ENCODE peak calls at places on chromosomes 7 and 10, in four cellular contexts. A is HepG2, T is SK-N-SH, H is GM12878. Q is an unnamed sample.

GRCh38 chr10:101960879-101961395 is 95.0 kb downstream of the ARMH3 start:
- DNase-seq in A (no peak), T (no peak), H (no peak), Q (no peak)

GRCh38 chr10:18104223-18104872 is 35.9 kb upstream of the CACNB2 start:
- DNase-seq in A (peak; percentile 23), T (peak; percentile 34), H (no peak), Q (peak; percentile 75)

GRCh38 chr7:134778941-134779740 is at the start of gene CALD1:
- DNase-seq in A (peak; percentile 78), T (peak; percentile 62), H (no peak), Q (peak; percentile 77)

GRCh38 chr10:58662314-58662713 is 149.6 kb downstream of the BICC1 start:
- DNase-seq in A (peak; percentile 89), T (no peak), H (no peak), Q (no peak)

GRCh38 chr7:155409980-155410379 is 47.9 kb upstream of the EN2 start:
- DNase-seq in A (no peak), T (no peak), H (no peak), Q (no peak)

GRCh38 chr7:44473295-44473694 is 17.2 kb downstream of the NUDCD3 start:
- DNase-seq in A (peak; percentile 92), T (no peak), H (no peak), Q (no peak)

GRCh38 chr10:93991596-93992284 is 2.0 kb upstream of the PLCE1 start:
- DNase-seq in A (peak; percentile 57), T (no peak), H (no peak), Q (no peak)

GRCh38 chr7:116522247-116522646 is 2.6 kb upstream of the CAV1 start:
- DNase-seq in A (peak; percentile 10), T (no peak), H (no peak), Q (no peak)

GRCh38 chr10:35349389-35349915 is 13.1 kb downstream of the CCNY start:
- DNase-seq in A (no peak), T (peak; percentile 77), H (no peak), Q (no peak)

GRCh38 chr10:46558411-46559185 is 2.1 kb upstream of the GPRIN2 start:
- DNase-seq in A (peak; percentile 40), T (no peak), H (no peak), Q (no peak)
- TF ChIP-seq TCF12 in A (no peak), T (no peak), H (no peak), Q (no peak)

GRCh38 chr10:44070282-44070681 is 314.6 kb downstream of the CXCL12 start:
- DNase-seq in A (no peak), T (no peak), H (no peak), Q (no peak)

GRCh38 chr10:44067432-44067831 is 317.5 kb downstream of the CXCL12 start:
- DNase-seq in A (no peak), T (no peak), H (no peak), Q (no peak)

GRCh38 chr10:44068716-44069482 is 316.0 kb downstream of the CXCL12 start:
- DNase-seq in A (no peak), T (no peak), H (no peak), Q (no peak)

GRCh38 chr10:44069573-44069972 is 315.3 kb downstream of the CXCL12 start:
- DNase-seq in A (no peak), T (no peak), H (no peak), Q (no peak)

DNA sequence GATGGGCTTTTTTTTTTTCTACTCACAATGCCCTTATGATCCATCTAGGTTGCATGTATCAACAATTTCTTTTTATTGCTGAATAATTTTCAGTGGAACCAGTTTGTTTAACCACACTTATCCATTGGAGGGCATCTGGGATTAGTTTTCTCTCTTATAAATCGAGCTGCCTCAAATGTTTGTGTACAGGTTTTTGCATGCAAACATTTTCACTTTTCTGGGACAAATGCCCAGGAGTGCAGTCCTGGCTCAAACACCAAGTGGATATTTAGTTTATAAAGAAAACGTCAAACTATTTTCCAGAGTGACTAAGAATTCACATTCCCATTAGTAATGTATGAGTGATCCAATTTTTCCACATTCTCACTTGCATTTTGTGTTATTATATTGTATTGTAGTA is 313.4 kb downstream of the CXCL12 start:
- DNase-seq in A (no peak), T (no peak), H (no peak), Q (no peak)
- TF ChIP-seq TCF12 in A (no peak), T (no peak), H (no peak), Q (no peak)

GRCh38 chr10:78815702-78816334 is 252.9 kb upstream of the ZMIZ1 start:
- DNase-seq in A (peak; percentile 44), T (no peak), H (no peak), Q (no peak)

GRCh38 chr10:78819361-78820006 is 249.3 kb upstream of the ZMIZ1 start:
- DNase-seq in A (no peak), T (no peak), H (no peak), Q (no peak)

GRCh38 chr10:78820007-78820362 is 248.8 kb upstream of the ZMIZ1 start:
- DNase-seq in A (no peak), T (no peak), H (no peak), Q (no peak)

GRCh38 chr10:78817804-78818203 is 251.0 kb upstream of the ZMIZ1 start:
- DNase-seq in A (no peak), T (no peak), H (no peak), Q (no peak)

GRCh38 chr10:78817361-78817760 is 251.4 kb upstream of the ZMIZ1 start:
- DNase-seq in A (no peak), T (no peak), H (no peak), Q (no peak)
- TF ChIP-seq TCF12 in A (no peak), T (no peak), H (no peak), Q (no peak)

GRCh38 chr7:103446046-103446520 is at the start of gene SLC26A5:
- DNase-seq in A (no peak), T (peak; percentile 82), H (no peak), Q (no peak)
- TF ChIP-seq TCF12 in A (no peak), T (no peak), H (no peak), Q (no peak)

DNA sequence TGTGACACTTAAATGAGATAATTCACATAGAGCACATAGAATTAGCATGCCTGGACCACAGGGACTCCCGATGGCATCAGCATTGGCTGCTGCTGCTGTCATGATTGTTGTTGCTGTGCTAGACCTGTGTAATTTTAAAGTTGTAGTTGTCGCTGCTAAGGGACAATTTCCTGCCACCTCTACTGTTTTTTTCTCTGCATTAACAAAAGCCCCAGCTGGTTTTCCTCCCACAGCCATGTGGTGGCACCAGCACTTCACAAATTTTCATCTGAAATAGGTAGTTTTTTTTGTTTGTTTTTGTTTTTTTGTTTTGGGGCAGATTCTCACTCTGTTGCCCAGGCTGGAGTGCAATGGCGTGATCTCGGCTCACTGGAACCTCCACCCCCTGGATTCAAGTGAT is 25.4 kb upstream of the PRXL2A start:
- DNase-seq in A (peak; percentile 40), T (peak; percentile 68), H (peak; percentile 19), Q (no peak)
- TF ChIP-seq TCF12 in A (no peak), T (no peak), H (no peak), Q (no peak)

DNA sequence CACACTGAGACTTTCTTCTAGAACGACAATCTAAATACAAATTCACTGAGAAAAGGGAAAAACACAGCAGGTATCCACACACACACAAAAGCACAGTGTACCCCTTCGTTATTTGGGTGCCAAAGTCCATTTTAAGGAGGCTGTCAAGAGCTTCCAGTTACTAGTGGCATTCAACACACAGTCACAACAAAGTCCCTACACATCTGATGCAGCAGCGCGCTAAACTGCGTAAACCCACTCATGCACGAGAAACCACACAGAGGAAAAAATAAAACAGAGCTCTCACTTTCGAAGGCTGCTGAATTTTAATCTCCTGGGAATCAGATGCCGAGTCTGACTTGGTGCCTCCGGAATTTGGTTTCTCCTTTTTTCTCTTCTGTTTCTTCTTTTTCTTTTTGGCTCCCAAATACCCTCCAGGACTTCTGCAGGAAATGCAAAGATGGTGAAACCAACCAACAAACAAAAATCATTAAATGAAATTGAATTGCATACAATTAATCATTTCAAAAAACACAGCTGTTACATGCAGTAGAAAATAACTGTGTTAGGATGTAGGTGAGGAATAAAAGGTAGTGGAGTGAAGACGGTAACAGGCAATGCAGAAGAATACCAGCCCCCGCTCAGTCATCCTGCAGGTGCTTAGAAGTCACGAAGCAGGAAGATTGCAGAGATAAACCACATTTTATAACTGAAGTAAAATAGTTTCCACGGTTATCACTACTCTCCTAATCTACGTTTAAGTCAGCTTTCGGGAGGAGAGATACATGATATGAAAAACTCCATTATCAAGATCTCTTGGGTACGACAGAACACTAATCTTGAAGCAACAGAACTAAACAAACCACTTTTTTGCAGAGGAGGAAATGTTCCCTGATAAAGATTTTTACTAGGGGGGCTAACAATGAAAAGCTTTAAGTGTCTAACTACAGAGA is 27.1 kb downstream of the NMT2 start:
- DNase-seq in A (peak; percentile 20), T (no peak), H (peak; percentile 85), Q (no peak)
- TF ChIP-seq TCF12 in A (no peak), T (no peak), H (peak; percentile 54), Q (no peak)

GRCh38 chr10:34176351-34176750 is 638.7 kb downstream of the PARD3 start:
- DNase-seq in A (no peak), T (no peak), H (no peak), Q (no peak)
- TF ChIP-seq TCF12 in A (no peak), T (no peak), H (no peak), Q (no peak)

GRCh38 chr10:70122742-70123141 is 9.9 kb downstream of the AIFM2 start:
- DNase-seq in A (no peak), T (no peak), H (no peak), Q (no peak)
- TF ChIP-seq TCF12 in A (no peak), T (no peak), H (no peak), Q (no peak)

GRCh38 chr7:20064974-20065862 is 152.0 kb downstream of the MACC1 start:
- DNase-seq in A (no peak), T (no peak), H (peak; percentile 57), Q (no peak)
- TF ChIP-seq TCF12 in A (no peak), T (no peak), H (no peak), Q (no peak)